ENCODE peak calls at places on chromosomes 11 and 22, in nine cellular contexts. U is posterior cingulate gyrus; N is stimulated activated CD4-positive, alpha-beta T cell treated with anti-CD3 and anti-CD28 coated beads, Interleukin-2, amount 100 ng/mL, for 24 hours; Q is Daoy; O is A549; H is CD8-positive, alpha-beta T cell; L is globus pallidus; B is stimulated activated CD8-positive, alpha-beta memory T cell treated with anti-CD3 and anti-CD28 coated beads, Interleukin-15, amount 100 ng/mL, for 4 hours; Y is EH. K is an unnamed sample.

GRCh38 chr11:69468911-69469885 is 12.3 kb upstream of the LINC01488 start:
- DNase-seq in O (no peak), B (no peak), L (no peak), Y (no peak), N (no peak), Q (no peak), H (no peak), U (peak; percentile 59), K (no peak)

GRCh38 chr11:990101-990500 is 46.4 kb downstream of the MUC6 start:
- DNase-seq in B (no peak), L (no peak), U (no peak), H (no peak), Y (no peak), Q (no peak), N (no peak), O (no peak), K (no peak)

GRCh38 chr11:57370251-57370650 is 10.7 kb downstream of the PRG3 start:
- DNase-seq in B (no peak), N (no peak), Q (peak; percentile 90), O (no peak), H (no peak), U (no peak), Y (peak; percentile 78), L (no peak), K (no peak)

GRCh38 chr11:10544491-10545470 is 3.8 kb upstream of the RNF141 start:
- DNase-seq in N (no peak), U (no peak), H (no peak), B (no peak), Y (no peak), O (no peak), L (no peak), Q (no peak), K (no peak)

GRCh38 chr11:86547727-86548126 is 124.7 kb downstream of the ME3 start:
- DNase-seq in L (no peak), Q (no peak), N (no peak), H (no peak), U (no peak), O (no peak), Y (peak; percentile 7), B (no peak), K (no peak)

GRCh38 chr22:29202231-29203192 is 3.2 kb upstream of the EMID1 start:
- DNase-seq in L (peak; percentile 46), N (peak; percentile 71), Q (peak; percentile 92), H (no peak), Y (peak; percentile 30), O (peak; percentile 24), U (peak; percentile 85), B (peak; percentile 9), K (peak; percentile 31)

GRCh38 chr11:134613646-134614045 is 201.6 kb upstream of the B3GAT1 start:
- DNase-seq in L (no peak), B (no peak), N (no peak), Q (no peak), Y (no peak), H (no peak), O (no peak), U (no peak), K (no peak)

GRCh38 chr22:25080855-25081254 is 118.8 kb upstream of the CRYBB3 start:
- DNase-seq in Q (no peak), B (no peak), U (no peak), N (no peak), L (no peak), Y (no peak), O (no peak), H (no peak), K (no peak)

GRCh38 chr11:34890089-34890488 is 26.1 kb downstream of the APIP start:
- DNase-seq in H (no peak), U (no peak), Q (no peak), L (peak; percentile 27), Y (no peak), N (no peak), O (peak; percentile 14), B (no peak), K (no peak)

GRCh38 chr11:86418929-86419328 is 44.2 kb downstream of the CCDC81 start:
- DNase-seq in Q (no peak), O (peak; percentile 17), N (no peak), Y (peak; percentile 41), B (no peak), H (no peak), L (no peak), U (no peak), K (no peak)

GRCh38 chr11:59206635-59207034 is 6.1 kb downstream of the MPEG1 start:
- DNase-seq in N (peak; percentile 22), O (peak; percentile 50), B (no peak), U (no peak), Y (peak; percentile 49), H (no peak), Q (peak; percentile 37), L (no peak), K (no peak)

GRCh38 chr11:35723493-35724284 is 61.1 kb downstream of the TRIM44 start:
- DNase-seq in H (no peak), B (no peak), Y (peak; percentile 32), N (no peak), U (no peak), L (no peak), O (no peak), Q (no peak), K (no peak)

GRCh38 chr11:44049832-44050231 is 2.1 kb downstream of the ACCSL start:
- DNase-seq in U (no peak), N (no peak), O (no peak), Y (no peak), H (no peak), L (no peak), Q (no peak), B (no peak), K (no peak)